ENCODE peak calls at places on chromosomes 2 and 18, in seven cellular contexts. One of them, this sample, is unnamed.

GRCh38 chr2:108637304-108637669 is 82.0 kb upstream of the RANBP2 start:
- DNase-seq in left ventricle myocardium superior: peak; percentile 58
- DNase-seq in stimulated activated CD4-positive, alpha-beta T cell treated with anti-CD3 and anti-CD28 coated beads, Interleukin-4, amount 100 ng/mL, for 24 hours: no peak
- DNase-seq in fibroblast of mammary gland: peak; percentile 96
- DNase-seq in PC-3: no peak
- DNase-seq in sciatic nerve: no peak
- DNase-seq in GM04504: peak; percentile 55
- DNase-seq in this sample: peak; percentile 95

GRCh38 chr2:167758292-167758691 is 489.1 kb downstream of the STK39 start:
- DNase-seq in left ventricle myocardium superior: no peak
- DNase-seq in stimulated activated CD4-positive, alpha-beta T cell treated with anti-CD3 and anti-CD28 coated beads, Interleukin-4, amount 100 ng/mL, for 24 hours: no peak
- DNase-seq in fibroblast of mammary gland: no peak
- DNase-seq in PC-3: no peak
- DNase-seq in sciatic nerve: no peak
- DNase-seq in GM04504: no peak
- DNase-seq in this sample: no peak

GRCh38 chr2:216279011-216279410 is 93.3 kb downstream of the MARCHF4 start:
- DNase-seq in left ventricle myocardium superior: no peak
- DNase-seq in stimulated activated CD4-positive, alpha-beta T cell treated with anti-CD3 and anti-CD28 coated beads, Interleukin-4, amount 100 ng/mL, for 24 hours: no peak
- DNase-seq in fibroblast of mammary gland: peak; percentile 56
- DNase-seq in PC-3: no peak
- DNase-seq in sciatic nerve: no peak
- DNase-seq in GM04504: no peak
- DNase-seq in this sample: no peak

GRCh38 chr2:76895469-76895868 is 626.7 kb downstream of the LRRTM4 start:
- DNase-seq in left ventricle myocardium superior: no peak
- DNase-seq in stimulated activated CD4-positive, alpha-beta T cell treated with anti-CD3 and anti-CD28 coated beads, Interleukin-4, amount 100 ng/mL, for 24 hours: no peak
- DNase-seq in fibroblast of mammary gland: peak; percentile 25
- DNase-seq in PC-3: peak; percentile 6
- DNase-seq in sciatic nerve: no peak
- DNase-seq in GM04504: no peak
- DNase-seq in this sample: peak; percentile 82

GRCh38 chr2:203346624-203347023 is 18.4 kb downstream of the ABI2 start:
- DNase-seq in left ventricle myocardium superior: no peak
- DNase-seq in stimulated activated CD4-positive, alpha-beta T cell treated with anti-CD3 and anti-CD28 coated beads, Interleukin-4, amount 100 ng/mL, for 24 hours: no peak
- DNase-seq in fibroblast of mammary gland: no peak
- DNase-seq in PC-3: no peak
- DNase-seq in sciatic nerve: no peak
- DNase-seq in GM04504: no peak
- DNase-seq in this sample: no peak

GRCh38 chr2:227456772-227457171 is 15.2 kb upstream of the AGFG1 start:
- DNase-seq in left ventricle myocardium superior: no peak
- DNase-seq in stimulated activated CD4-positive, alpha-beta T cell treated with anti-CD3 and anti-CD28 coated beads, Interleukin-4, amount 100 ng/mL, for 24 hours: peak; percentile 22
- DNase-seq in fibroblast of mammary gland: peak; percentile 38
- DNase-seq in PC-3: no peak
- DNase-seq in sciatic nerve: no peak
- DNase-seq in GM04504: no peak
- DNase-seq in this sample: no peak

GRCh38 chr18:67154979-67155378 is 361.5 kb downstream of the DSEL start:
- DNase-seq in left ventricle myocardium superior: no peak
- DNase-seq in stimulated activated CD4-positive, alpha-beta T cell treated with anti-CD3 and anti-CD28 coated beads, Interleukin-4, amount 100 ng/mL, for 24 hours: no peak
- DNase-seq in fibroblast of mammary gland: no peak
- DNase-seq in PC-3: no peak
- DNase-seq in sciatic nerve: no peak
- DNase-seq in GM04504: no peak
- DNase-seq in this sample: no peak

GRCh38 chr2:15049096-15049993 is 416.8 kb downstream of the LRATD1 start:
- DNase-seq in left ventricle myocardium superior: no peak
- DNase-seq in stimulated activated CD4-positive, alpha-beta T cell treated with anti-CD3 and anti-CD28 coated beads, Interleukin-4, amount 100 ng/mL, for 24 hours: no peak
- DNase-seq in fibroblast of mammary gland: no peak
- DNase-seq in PC-3: no peak
- DNase-seq in sciatic nerve: no peak
- DNase-seq in GM04504: no peak
- DNase-seq in this sample: no peak

GRCh38 chr18:13103366-13103765 is 112.2 kb downstream of the CEP192 start:
- DNase-seq in left ventricle myocardium superior: no peak
- DNase-seq in stimulated activated CD4-positive, alpha-beta T cell treated with anti-CD3 and anti-CD28 coated beads, Interleukin-4, amount 100 ng/mL, for 24 hours: no peak
- DNase-seq in fibroblast of mammary gland: peak; percentile 11
- DNase-seq in PC-3: peak; percentile 36
- DNase-seq in sciatic nerve: no peak
- DNase-seq in GM04504: no peak
- DNase-seq in this sample: peak; percentile 7

GRCh38 chr2:75221872-75222271 is 22.6 kb upstream of the TACR1 start:
- DNase-seq in left ventricle myocardium superior: no peak
- DNase-seq in stimulated activated CD4-positive, alpha-beta T cell treated with anti-CD3 and anti-CD28 coated beads, Interleukin-4, amount 100 ng/mL, for 24 hours: no peak
- DNase-seq in fibroblast of mammary gland: peak; percentile 87
- DNase-seq in PC-3: peak; percentile 62
- DNase-seq in sciatic nerve: no peak
- DNase-seq in GM04504: peak; percentile 38
- DNase-seq in this sample: peak; percentile 66

GRCh38 chr18:53534695-53535094 is 689.8 kb downstream of the MBD2 start:
- DNase-seq in left ventricle myocardium superior: peak; percentile 41
- DNase-seq in stimulated activated CD4-positive, alpha-beta T cell treated with anti-CD3 and anti-CD28 coated beads, Interleukin-4, amount 100 ng/mL, for 24 hours: no peak
- DNase-seq in fibroblast of mammary gland: peak; percentile 2
- DNase-seq in PC-3: no peak
- DNase-seq in sciatic nerve: peak; percentile 86
- DNase-seq in GM04504: no peak
- DNase-seq in this sample: no peak

GRCh38 chr2:230578106-230578505 is 134.5 kb upstream of the CAB39 start:
- DNase-seq in left ventricle myocardium superior: no peak
- DNase-seq in stimulated activated CD4-positive, alpha-beta T cell treated with anti-CD3 and anti-CD28 coated beads, Interleukin-4, amount 100 ng/mL, for 24 hours: no peak
- DNase-seq in fibroblast of mammary gland: no peak
- DNase-seq in PC-3: peak; percentile 83
- DNase-seq in sciatic nerve: no peak
- DNase-seq in GM04504: no peak
- DNase-seq in this sample: no peak

GRCh38 chr2:239809391-239809790 is 215.8 kb downstream of the NDUFA10 start:
- DNase-seq in left ventricle myocardium superior: peak; percentile 20
- DNase-seq in stimulated activated CD4-positive, alpha-beta T cell treated with anti-CD3 and anti-CD28 coated beads, Interleukin-4, amount 100 ng/mL, for 24 hours: no peak
- DNase-seq in fibroblast of mammary gland: no peak
- DNase-seq in PC-3: no peak
- DNase-seq in sciatic nerve: peak; percentile 51
- DNase-seq in GM04504: no peak
- DNase-seq in this sample: no peak

GRCh38 chr2:64626963-64627760 is 26.6 kb downstream of the SERTAD2 start:
- DNase-seq in left ventricle myocardium superior: no peak
- DNase-seq in stimulated activated CD4-positive, alpha-beta T cell treated with anti-CD3 and anti-CD28 coated beads, Interleukin-4, amount 100 ng/mL, for 24 hours: no peak
- DNase-seq in fibroblast of mammary gland: no peak
- DNase-seq in PC-3: no peak
- DNase-seq in sciatic nerve: no peak
- DNase-seq in GM04504: no peak
- DNase-seq in this sample: no peak

GRCh38 chr2:161044095-161044874 is 115.9 kb upstream of the TANK start:
- DNase-seq in left ventricle myocardium superior: no peak
- DNase-seq in stimulated activated CD4-positive, alpha-beta T cell treated with anti-CD3 and anti-CD28 coated beads, Interleukin-4, amount 100 ng/mL, for 24 hours: no peak
- DNase-seq in fibroblast of mammary gland: peak; percentile 72
- DNase-seq in PC-3: peak; percentile 50
- DNase-seq in sciatic nerve: no peak
- DNase-seq in GM04504: no peak
- DNase-seq in this sample: peak; percentile 86

GRCh38 chr2:224025874-224026273 is 13.2 kb downstream of the SERPINE2 start:
- DNase-seq in left ventricle myocardium superior: no peak
- DNase-seq in stimulated activated CD4-positive, alpha-beta T cell treated with anti-CD3 and anti-CD28 coated beads, Interleukin-4, amount 100 ng/mL, for 24 hours: peak; percentile 71
- DNase-seq in fibroblast of mammary gland: no peak
- DNase-seq in PC-3: no peak
- DNase-seq in sciatic nerve: no peak
- DNase-seq in GM04504: no peak
- DNase-seq in this sample: no peak

GRCh38 chr2:234964631-234965461 is 13.0 kb downstream of the SH3BP4 start:
- DNase-seq in left ventricle myocardium superior: no peak
- DNase-seq in stimulated activated CD4-positive, alpha-beta T cell treated with anti-CD3 and anti-CD28 coated beads, Interleukin-4, amount 100 ng/mL, for 24 hours: no peak
- DNase-seq in fibroblast of mammary gland: peak; percentile 54
- DNase-seq in PC-3: no peak
- DNase-seq in sciatic nerve: peak; percentile 53
- DNase-seq in GM04504: peak; percentile 57
- DNase-seq in this sample: peak; percentile 22

GRCh38 chr18:3411854-3412268 is 38.1 kb upstream of the TGIF1 start:
- DNase-seq in left ventricle myocardium superior: peak; percentile 65
- DNase-seq in stimulated activated CD4-positive, alpha-beta T cell treated with anti-CD3 and anti-CD28 coated beads, Interleukin-4, amount 100 ng/mL, for 24 hours: peak; percentile 10
- DNase-seq in fibroblast of mammary gland: no peak
- DNase-seq in PC-3: no peak
- DNase-seq in sciatic nerve: peak; percentile 61
- DNase-seq in GM04504: no peak
- DNase-seq in this sample: no peak

GRCh38 chr18:31901063-31901462 is 41.9 kb downstream of the TRAPPC8 start:
- DNase-seq in left ventricle myocardium superior: no peak
- DNase-seq in stimulated activated CD4-positive, alpha-beta T cell treated with anti-CD3 and anti-CD28 coated beads, Interleukin-4, amount 100 ng/mL, for 24 hours: no peak
- DNase-seq in fibroblast of mammary gland: peak; percentile 8
- DNase-seq in PC-3: no peak
- DNase-seq in sciatic nerve: no peak
- DNase-seq in GM04504: no peak
- DNase-seq in this sample: peak; percentile 19

GRCh38 chr2:191758420-191759199 is 80.7 kb downstream of the NABP1 start:
- DNase-seq in left ventricle myocardium superior: peak; percentile 22
- DNase-seq in stimulated activated CD4-positive, alpha-beta T cell treated with anti-CD3 and anti-CD28 coated beads, Interleukin-4, amount 100 ng/mL, for 24 hours: peak; percentile 56
- DNase-seq in fibroblast of mammary gland: peak; percentile 63
- DNase-seq in PC-3: peak; percentile 89
- DNase-seq in sciatic nerve: no peak
- DNase-seq in GM04504: no peak
- DNase-seq in this sample: peak; percentile 66

GRCh38 chr2:111139637-111140317 is 19.1 kb downstream of the BCL2L11 start:
- DNase-seq in left ventricle myocardium superior: no peak
- DNase-seq in stimulated activated CD4-positive, alpha-beta T cell treated with anti-CD3 and anti-CD28 coated beads, Interleukin-4, amount 100 ng/mL, for 24 hours: no peak
- DNase-seq in fibroblast of mammary gland: peak; percentile 27
- DNase-seq in PC-3: peak; percentile 92
- DNase-seq in sciatic nerve: no peak
- DNase-seq in GM04504: no peak
- DNase-seq in this sample: no peak

GRCh38 chr18:37393221-37393828 is 172.3 kb downstream of the CELF4 start:
- DNase-seq in left ventricle myocardium superior: no peak
- DNase-seq in stimulated activated CD4-positive, alpha-beta T cell treated with anti-CD3 and anti-CD28 coated beads, Interleukin-4, amount 100 ng/mL, for 24 hours: no peak
- DNase-seq in fibroblast of mammary gland: no peak
- DNase-seq in PC-3: no peak
- DNase-seq in sciatic nerve: no peak
- DNase-seq in GM04504: no peak
- DNase-seq in this sample: no peak

GRCh38 chr18:77116201-77117080 is 16.1 kb downstream of the MBP start:
- DNase-seq in left ventricle myocardium superior: no peak
- DNase-seq in stimulated activated CD4-positive, alpha-beta T cell treated with anti-CD3 and anti-CD28 coated beads, Interleukin-4, amount 100 ng/mL, for 24 hours: no peak
- DNase-seq in fibroblast of mammary gland: no peak
- DNase-seq in PC-3: no peak
- DNase-seq in sciatic nerve: peak; percentile 47
- DNase-seq in GM04504: no peak
- DNase-seq in this sample: no peak

GRCh38 chr2:54454922-54455583 is 1.1 kb upstream of the SPTBN1 start:
- DNase-seq in left ventricle myocardium superior: peak; percentile 41
- DNase-seq in stimulated activated CD4-positive, alpha-beta T cell treated with anti-CD3 and anti-CD28 coated beads, Interleukin-4, amount 100 ng/mL, for 24 hours: no peak
- DNase-seq in fibroblast of mammary gland: no peak
- DNase-seq in PC-3: peak; percentile 31
- DNase-seq in sciatic nerve: peak; percentile 73
- DNase-seq in GM04504: no peak
- DNase-seq in this sample: no peak

GRCh38 chr18:36460324-36460850 is 162.9 kb downstream of the FHOD3 start:
- DNase-seq in left ventricle myocardium superior: no peak
- DNase-seq in stimulated activated CD4-positive, alpha-beta T cell treated with anti-CD3 and anti-CD28 coated beads, Interleukin-4, amount 100 ng/mL, for 24 hours: no peak
- DNase-seq in fibroblast of mammary gland: no peak
- DNase-seq in PC-3: peak; percentile 46
- DNase-seq in sciatic nerve: no peak
- DNase-seq in GM04504: no peak
- DNase-seq in this sample: no peak

GRCh38 chr2:192051533-192051932 is 143.2 kb downstream of the TMEFF2 start:
- DNase-seq in left ventricle myocardium superior: no peak
- DNase-seq in stimulated activated CD4-positive, alpha-beta T cell treated with anti-CD3 and anti-CD28 coated beads, Interleukin-4, amount 100 ng/mL, for 24 hours: no peak
- DNase-seq in fibroblast of mammary gland: no peak
- DNase-seq in PC-3: no peak
- DNase-seq in sciatic nerve: no peak
- DNase-seq in GM04504: no peak
- DNase-seq in this sample: no peak

GRCh38 chr2:47237375-47238357 is 82.6 kb upstream of the STPG4 start:
- DNase-seq in left ventricle myocardium superior: peak; percentile 71
- DNase-seq in stimulated activated CD4-positive, alpha-beta T cell treated with anti-CD3 and anti-CD28 coated beads, Interleukin-4, amount 100 ng/mL, for 24 hours: no peak
- DNase-seq in fibroblast of mammary gland: peak; percentile 76
- DNase-seq in PC-3: no peak
- DNase-seq in sciatic nerve: peak; percentile 77
- DNase-seq in GM04504: no peak
- DNase-seq in this sample: peak; percentile 79

GRCh38 chr18:35347991-35348390 is 3.8 kb upstream of the ZNF24 start:
- DNase-seq in left ventricle myocardium superior: no peak
- DNase-seq in stimulated activated CD4-positive, alpha-beta T cell treated with anti-CD3 and anti-CD28 coated beads, Interleukin-4, amount 100 ng/mL, for 24 hours: no peak
- DNase-seq in fibroblast of mammary gland: no peak
- DNase-seq in PC-3: no peak
- DNase-seq in sciatic nerve: no peak
- DNase-seq in GM04504: no peak
- DNase-seq in this sample: no peak

GRCh38 chr2:223169830-223170605 is 118.0 kb downstream of the KCNE4 start:
- DNase-seq in left ventricle myocardium superior: no peak
- DNase-seq in stimulated activated CD4-positive, alpha-beta T cell treated with anti-CD3 and anti-CD28 coated beads, Interleukin-4, amount 100 ng/mL, for 24 hours: no peak
- DNase-seq in fibroblast of mammary gland: no peak
- DNase-seq in PC-3: no peak
- DNase-seq in sciatic nerve: no peak
- DNase-seq in GM04504: no peak
- DNase-seq in this sample: no peak

GRCh38 chr2:160694631-160695030 is 201.0 kb upstream of the RBMS1 start:
- DNase-seq in left ventricle myocardium superior: no peak
- DNase-seq in stimulated activated CD4-positive, alpha-beta T cell treated with anti-CD3 and anti-CD28 coated beads, Interleukin-4, amount 100 ng/mL, for 24 hours: peak; percentile 13
- DNase-seq in fibroblast of mammary gland: no peak
- DNase-seq in PC-3: no peak
- DNase-seq in sciatic nerve: no peak
- DNase-seq in GM04504: no peak
- DNase-seq in this sample: no peak

GRCh38 chr18:49745051-49746014 is 68.0 kb downstream of the ACAA2 start:
- DNase-seq in left ventricle myocardium superior: no peak
- DNase-seq in stimulated activated CD4-positive, alpha-beta T cell treated with anti-CD3 and anti-CD28 coated beads, Interleukin-4, amount 100 ng/mL, for 24 hours: no peak
- DNase-seq in fibroblast of mammary gland: peak; percentile 42
- DNase-seq in PC-3: no peak
- DNase-seq in sciatic nerve: no peak
- DNase-seq in GM04504: no peak
- DNase-seq in this sample: no peak

GRCh38 chr2:23595601-23596251 is 210.7 kb downstream of the KLHL29 start:
- DNase-seq in left ventricle myocardium superior: peak; percentile 47
- DNase-seq in stimulated activated CD4-positive, alpha-beta T cell treated with anti-CD3 and anti-CD28 coated beads, Interleukin-4, amount 100 ng/mL, for 24 hours: no peak
- DNase-seq in fibroblast of mammary gland: no peak
- DNase-seq in PC-3: no peak
- DNase-seq in sciatic nerve: peak; percentile 72
- DNase-seq in GM04504: peak; percentile 33
- DNase-seq in this sample: peak; percentile 26

This sample was measured in iris pigment epithelial cell.